ENCODE peak calls at places on chromosomes 12 and 14, in eight cellular contexts. B, Z, E, G, Q, O, S and A are unnamed samples.

GRCh38 chr12:100229036-100229635 is 28.5 kb downstream of the ACTR6 start:
- DNase-seq in G (no peak), O (no peak), E (no peak), B (no peak), Z (peak; percentile 38), Q (no peak), S (no peak), A (no peak)

GRCh38 chr14:51092965-51093364 is 1.9 kb downstream of the TRIM9 start:
- DNase-seq in B (no peak), Q (no peak), E (no peak), Z (no peak), G (no peak), S (no peak), O (no peak), A (no peak)

GRCh38 chr12:97640826-97641225 is 178.2 kb downstream of the RMST start:
- DNase-seq in E (no peak), O (no peak), Q (no peak), B (no peak), Z (no peak), G (no peak), S (no peak), A (no peak)

GRCh38 chr14:73777420-73777819 is 63.2 kb upstream of the PNMA1 start:
- DNase-seq in Q (no peak), Z (no peak), O (no peak), S (no peak), B (no peak), E (no peak), G (no peak), A (no peak)

GRCh38 chr12:28887591-28887990 is 261.5 kb upstream of the FAR2 start:
- DNase-seq in G (no peak), Z (no peak), Q (no peak), S (no peak), E (no peak), B (no peak), O (no peak), A (no peak)

GRCh38 chr12:117284160-117284559 is 77.3 kb downstream of the NOS1 start:
- DNase-seq in Z (no peak), O (no peak), B (no peak), G (no peak), Q (no peak), E (no peak), S (no peak), A (no peak)

GRCh38 chr12:108724054-108724889 is 7.0 kb downstream of the CORO1C start:
- DNase-seq in S (no peak), Z (no peak), O (no peak), Q (no peak), E (no peak), B (no peak), G (no peak), A (no peak)

GRCh38 chr14:35221462-35221861 is 70.7 kb upstream of the PSMA6 start:
- DNase-seq in S (no peak), Z (no peak), G (no peak), Q (no peak), B (no peak), E (no peak), O (no peak), A (no peak)

GRCh38 chr14:76867536-76868452 is 41.6 kb downstream of the LRRC74A start:
- DNase-seq in O (no peak), S (no peak), G (no peak), Z (no peak), Q (no peak), B (peak; percentile 20), E (no peak), A (no peak)

GRCh38 chr12:15155271-15155670 is 65.9 kb downstream of the RERG start:
- DNase-seq in E (no peak), Q (no peak), S (no peak), B (no peak), Z (no peak), O (no peak), G (no peak), A (no peak)

GRCh38 chr14:75487155-75487671 is 35.1 kb upstream of the BATF start:
- DNase-seq in E (no peak), S (no peak), Z (no peak), Q (no peak), O (no peak), B (no peak), G (no peak), A (no peak)

GRCh38 chr12:27236498-27236897 is 7.6 kb upstream of the STK38L start:
- DNase-seq in G (no peak), S (no peak), Q (no peak), B (no peak), Z (peak; percentile 13), E (no peak), O (no peak), A (no peak)

GRCh38 chr14:80216818-80217217 is 5.5 kb upstream of the DIO2 start:
- DNase-seq in G (no peak), O (no peak), Q (no peak), E (no peak), Z (no peak), S (no peak), B (no peak), A (no peak)

GRCh38 chr12:65126482-65126881 is 5.4 kb upstream of the WIF1 start:
- DNase-seq in O (no peak), Z (no peak), B (no peak), Q (no peak), G (no peak), S (no peak), E (no peak), A (no peak)

GRCh38 chr14:90717916-90718315 is 98.3 kb downstream of the TTC7B start:
- DNase-seq in Z (no peak), E (no peak), S (no peak), B (no peak), Q (no peak), G (peak; percentile 38), O (no peak), A (no peak)

GRCh38 chr14:102215071-102215470 is 75.4 kb downstream of the WDR20 start:
- DNase-seq in S (no peak), O (peak; percentile 61), E (peak; percentile 88), B (no peak), G (peak; percentile 55), Q (peak; percentile 45), Z (no peak), A (peak; percentile 54)

GRCh38 chr12:91111366-91112321 is at the start of gene LUM:
- DNase-seq in G (peak; percentile 88), Z (peak; percentile 71), B (no peak), E (no peak), Q (peak; percentile 0), O (no peak), S (no peak), A (no peak)

GRCh38 chr12:19035552-19035951 is 94.0 kb upstream of the PLEKHA5 start:
- DNase-seq in G (peak; percentile 32), S (no peak), Q (no peak), B (no peak), O (no peak), E (no peak), Z (no peak), A (no peak)

GRCh38 chr14:21343035-21343794 is 40.6 kb downstream of the SUPT16H start:
- DNase-seq in G (no peak), S (no peak), B (no peak), O (no peak), E (no peak), Z (no peak), Q (no peak), A (no peak)

GRCh38 chr14:59262717-59263469 is 74.4 kb downstream of the DAAM1 start:
- DNase-seq in Z (peak; percentile 61), E (no peak), G (no peak), B (no peak), O (no peak), S (no peak), Q (no peak), A (no peak)

GRCh38 chr12:92118826-92119536 is 26.7 kb downstream of the BTG1 start:
- DNase-seq in O (no peak), B (no peak), S (no peak), Q (no peak), Z (no peak), G (no peak), E (no peak), A (no peak)

GRCh38 chr12:41264281-41264680 is 76.2 kb downstream of the PDZRN4 start:
- DNase-seq in Z (no peak), E (peak; percentile 24), O (no peak), Q (no peak), G (no peak), B (no peak), S (no peak), A (no peak)

GRCh38 chr12:132222096-132222807 is 78.0 kb downstream of the NOC4L start:
- DNase-seq in B (peak; percentile 16), E (no peak), S (no peak), O (no peak), G (peak; percentile 13), Q (no peak), Z (peak; percentile 46), A (no peak)

GRCh38 chr12:98421336-98421735 is 94.1 kb upstream of the TMPO start:
- DNase-seq in Z (no peak), Q (no peak), G (no peak), O (no peak), B (no peak), E (no peak), S (no peak), A (peak; percentile 42)

GRCh38 chr14:65318636-65319506 is 93.7 kb upstream of the FUT8 start:
- DNase-seq in B (no peak), Q (no peak), E (no peak), Z (no peak), O (no peak), S (no peak), G (no peak), A (no peak)